ENCODE peak calls at places on chromosomes 13 and 19, in five cellular contexts. N is glutamatergic neuron; M is pulmonary artery endothelial cell; O is caudate nucleus; C is stimulated activated CD4-positive, alpha-beta T cell treated with anti-CD3 and anti-CD28 coated beads, Interleukin-12 subunit alpha, Interleukin-12 subunit beta, amount 100 ng/mL, for 4 hours. T is an unnamed sample.

GRCh38 chr13:60583196-60583908 is 186.3 kb downstream of the TDRD3 start:
- DNase-seq in M (no peak), C (no peak), N (no peak), O (no peak), T (no peak)

GRCh38 chr13:87123987-87124784 is 547.0 kb upstream of the SLITRK5 start:
- DNase-seq in M (no peak), C (no peak), N (peak), O (no peak), T (no peak)

GRCh38 chr13:101092985-101093384 is 323.3 kb downstream of the NALCN start:
- DNase-seq in C (no peak), M (no peak), O (no peak), N (no peak), T (no peak)

GRCh38 chr19:43766755-43767043 is 11.9 kb upstream of the SMG9 start:
- DNase-seq in O (no peak), N (no peak), M (no peak), C (no peak), T (no peak)

GRCh38 chr19:56120371-56121179 is 520 bp downstream of the ZNF787 start:
- DNase-seq in O (peak), N (peak), M (peak), C (peak), T (peak)

GRCh38 chr19:44753932-44754742 is 5.6 kb downstream of the BCL3 start:
- DNase-seq in M (no peak), O (no peak), N (no peak), C (peak), T (peak)

GRCh38 chr13:38308736-38309135 is 40.9 kb upstream of the UFM1 start:
- DNase-seq in M (no peak), O (no peak), N (no peak), C (no peak), T (no peak)

GRCh38 chr19:18967358-18968146 is 26.5 kb upstream of the HOMER3 start:
- DNase-seq in N (no peak), O (no peak), M (peak), C (no peak), T (no peak)

GRCh38 chr13:74036373-74036772 is 97.8 kb downstream of the KLF12 start:
- DNase-seq in N (no peak), O (no peak), C (no peak), M (no peak), T (no peak)

GRCh38 chr19:17560205-17560595 is 4.8 kb downstream of the COLGALT1 start:
- DNase-seq in N (no peak), O (no peak), M (peak), C (no peak), T (no peak)

GRCh38 chr19:15180451-15181390 is 20.1 kb downstream of the NOTCH3 start:
- DNase-seq in N (no peak), O (no peak), M (no peak), C (no peak), T (no peak)

GRCh38 chr19:5693195-5694166 is 3.4 kb downstream of the RPL36 start:
- DNase-seq in O (no peak), M (no peak), C (no peak), N (no peak), T (no peak)

GRCh38 chr13:34174671-34175145 is 356.8 kb downstream of the RFC3 start:
- DNase-seq in M (no peak), C (no peak), N (no peak), O (no peak), T (no peak)

GRCh38 chr13:61765940-61766666 is 350.5 kb upstream of the PCDH20 start:
- DNase-seq in N (no peak), C (no peak), O (no peak), M (no peak), T (no peak)

GRCh38 chr13:79448413-79448812 is 32.5 kb upstream of the NDFIP2 start:
- DNase-seq in N (no peak), C (no peak), M (no peak), O (no peak), T (no peak)